ENCODE peak calls at places on chromosomes 16 and 17, in eight cellular contexts. L is left lung, J is tibial artery, M is cardiac muscle cell, C is suprapubic skin, K is hepatocyte, X is mammary epithelial cell, Q is GM23338. O is an unnamed sample.
A peak's percentile ranks its signal among the peaks of the same experiment; 100 is the strongest.

GRCh38 chr17:63740464-63741181 is 976 bp downstream of the STRADA start:
- DNase-seq in K (peak; percentile 12), C (no peak), J (no peak), L (no peak), Q (no peak), X (peak; percentile 34), M (peak; percentile 6), O (no peak)

GRCh38 chr17:10798332-10798749 is 5.6 kb downstream of the TMEM238L start:
- DNase-seq in Q (no peak), M (peak; percentile 17), K (no peak), J (no peak), C (no peak), L (no peak), X (no peak), O (no peak)

GRCh38 chr16:35102780-35103403 is 1643.5 kb downstream of the TP53TG3F start:
- DNase-seq in Q (peak; percentile 16), J (no peak), X (no peak), L (no peak), C (no peak), M (no peak), K (no peak), O (no peak)

GRCh38 chr17:50268040-50268439 is 6.2 kb upstream of the TMEM92 start:
- DNase-seq in K (peak; percentile 3), Q (no peak), L (no peak), X (no peak), C (no peak), J (no peak), M (no peak), O (no peak)

GRCh38 chr16:27436921-27437650 is 35.1 kb downstream of the IL21R start:
- DNase-seq in X (no peak), J (no peak), C (peak; percentile 40), K (no peak), Q (no peak), M (no peak), L (peak; percentile 24), O (no peak)

GRCh38 chr17:29060475-29060874 is 17.5 kb downstream of the PIPOX start:
- DNase-seq in J (no peak), L (no peak), Q (no peak), K (no peak), M (peak; percentile 39), X (no peak), C (no peak), O (no peak)

GRCh38 chr17:76640550-76641380 is 2.8 kb downstream of the ST6GALNAC1 start:
- DNase-seq in K (no peak), M (peak; percentile 52), Q (no peak), C (no peak), J (no peak), L (no peak), X (no peak), O (no peak)

GRCh38 chr16:9047689-9048301 is 43.6 kb upstream of the HAPSTR1 start:
- DNase-seq in M (peak; percentile 100), J (peak; percentile 96), Q (peak; percentile 86), L (peak; percentile 90), K (peak; percentile 96), C (peak; percentile 88), X (peak; percentile 95), O (peak; percentile 73)

GRCh38 chr16:63361032-63361624 is 1324.9 kb upstream of the CDH8 start:
- DNase-seq in X (peak; percentile 28), Q (peak; percentile 75), J (no peak), K (peak; percentile 68), L (no peak), M (peak; percentile 73), C (no peak), O (peak; percentile 25)

GRCh38 chr17:7336240-7337175 is at the start of gene ACAP1:
- DNase-seq in X (no peak), J (no peak), Q (peak; percentile 90), L (peak; percentile 72), K (no peak), C (peak; percentile 76), M (no peak), O (no peak)

GRCh38 chr17:3944485-3945388 is 19.5 kb downstream of the ATP2A3 start:
- DNase-seq in M (peak; percentile 65), X (no peak), K (peak; percentile 92), Q (peak; percentile 93), C (no peak), L (no peak), J (peak; percentile 49), O (no peak)

GRCh38 chr16:66902648-66903543 is 15.8 kb downstream of the CDH16 start:
- DNase-seq in J (no peak), K (no peak), L (no peak), M (no peak), Q (no peak), X (no peak), C (no peak), O (no peak)

GRCh38 chr16:68234188-68235104 is 1.5 kb downstream of the ESRP2 start:
- DNase-seq in J (no peak), X (peak; percentile 76), Q (peak; percentile 71), C (peak; percentile 83), M (no peak), K (peak; percentile 93), L (peak; percentile 90), O (no peak)

GRCh38 chr16:49748322-49748721 is 107.6 kb downstream of the ZNF423 start:
- DNase-seq in J (no peak), K (peak; percentile 70), X (no peak), L (no peak), C (no peak), M (peak; percentile 55), Q (no peak), O (no peak)

GRCh38 chr17:75428775-75429469 is 23.4 kb upstream of the GRB2 start:
- DNase-seq in J (no peak), K (peak; percentile 66), M (peak; percentile 63), Q (no peak), L (no peak), C (no peak), X (peak; percentile 60), O (no peak)

GRCh38 chr16:88406096-88407041 is 23.6 kb downstream of the ZNF469 start:
- DNase-seq in C (no peak), K (no peak), M (no peak), Q (peak; percentile 43), J (no peak), X (no peak), L (no peak), O (no peak)

GRCh38 chr17:48051706-48052486 is 3.7 kb downstream of the NFE2L1 start:
- DNase-seq in K (peak; percentile 78), X (peak; percentile 73), J (peak; percentile 81), Q (peak; percentile 43), L (no peak), C (no peak), M (peak; percentile 99), O (no peak)

GRCh38 chr17:50547736-50548083 is 736 bp downstream of the SPATA20 start:
- DNase-seq in J (no peak), M (no peak), C (no peak), X (no peak), L (peak; percentile 40), Q (no peak), K (no peak), O (no peak)

GRCh38 chr16:77064037-77064436 is 127.0 kb upstream of the MON1B start:
- DNase-seq in Q (peak; percentile 12), K (no peak), C (no peak), J (no peak), L (no peak), X (no peak), M (no peak), O (no peak)

GRCh38 chr17:51435641-51436091 is 175.3 kb downstream of the UTP18 start:
- DNase-seq in Q (peak; percentile 79), K (peak; percentile 84), M (peak; percentile 24), C (no peak), X (no peak), J (no peak), L (peak; percentile 41), O (peak; percentile 33)

GRCh38 chr16:3484328-3485096 is 10.8 kb downstream of the C16orf90 start:
- DNase-seq in M (no peak), K (no peak), C (no peak), X (no peak), Q (no peak), L (no peak), J (no peak), O (no peak)

DNA sequence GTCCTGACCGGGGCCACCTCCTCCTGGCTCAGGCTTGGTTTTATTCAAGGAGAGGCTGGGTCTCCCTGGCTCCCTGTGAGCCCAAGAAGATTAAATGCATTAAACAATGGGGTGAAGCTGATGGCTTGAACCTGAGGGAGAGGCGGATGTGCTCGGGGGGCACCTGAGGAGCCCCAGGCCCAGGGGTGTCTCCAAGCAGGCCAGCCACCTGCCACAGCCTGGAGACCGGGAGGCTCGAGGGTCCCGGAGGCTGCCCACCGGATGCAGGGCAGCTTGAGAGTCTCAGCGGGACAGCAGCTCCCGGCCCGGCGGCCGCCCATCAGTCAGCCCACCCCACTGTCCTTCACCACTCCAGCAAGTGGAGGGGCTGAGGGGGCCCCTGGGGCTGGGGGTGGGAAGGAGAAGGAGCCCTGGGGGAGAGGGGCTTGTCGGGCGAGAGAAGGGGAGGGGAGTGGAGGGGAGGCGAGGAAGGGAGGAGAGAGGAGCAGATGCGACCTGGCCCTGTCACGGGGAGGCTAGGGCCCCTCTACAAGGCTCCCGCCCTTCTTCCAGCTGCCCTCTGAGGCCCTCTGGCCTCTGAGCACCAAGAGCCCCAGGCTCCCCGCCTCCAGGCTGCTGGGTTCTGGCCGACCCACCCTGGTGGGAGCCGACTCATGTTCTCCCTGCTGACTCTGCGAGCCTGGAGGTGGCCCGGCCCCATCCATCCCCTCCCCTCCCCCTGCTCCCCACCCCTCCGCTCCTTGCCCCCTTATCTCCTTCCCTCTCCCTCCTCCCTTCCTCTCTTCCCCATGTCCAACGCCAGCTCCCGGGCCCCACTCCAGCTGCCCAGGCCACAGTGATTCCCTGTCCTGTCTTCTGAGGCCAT is 13.2 kb downstream of the CD7 start:
- DNase-seq in J (no peak), K (peak; percentile 68), C (no peak), X (no peak), L (no peak), Q (no peak), M (peak; percentile 73), O (no peak)
- H3K36me3 ChIP-seq in J (no peaks in the 10 kb centered on the region), K (no peaks in the 10 kb centered on the region), C (no peaks in the 10 kb centered on the region), X (no peaks in the 10 kb centered on the region), L (no peaks in the 10 kb centered on the region), Q (no peaks in the 10 kb centered on the region), M (no peaks in the 10 kb centered on the region), O (no peaks in the 10 kb centered on the region)

GRCh38 chr16:11686713-11687112 is 18.5 kb downstream of the SNN start:
- DNase-seq in L (no peak), C (no peak), X (no peak), J (no peak), Q (no peak), M (no peak), K (no peak), O (no peak)
- H3K4me1 ChIP-seq in L (peaks cover 16% of the 10 kb centered on the region), C (peaks cover 9% of the 10 kb centered on the region), X (peaks cover 19% of the 10 kb centered on the region), J (no peaks in the 10 kb centered on the region), Q (peaks cover 4% of the 10 kb centered on the region), M (no peaks in the 10 kb centered on the region), K (no peaks in the 10 kb centered on the region), O (no peaks in the 10 kb centered on the region)

DNA sequence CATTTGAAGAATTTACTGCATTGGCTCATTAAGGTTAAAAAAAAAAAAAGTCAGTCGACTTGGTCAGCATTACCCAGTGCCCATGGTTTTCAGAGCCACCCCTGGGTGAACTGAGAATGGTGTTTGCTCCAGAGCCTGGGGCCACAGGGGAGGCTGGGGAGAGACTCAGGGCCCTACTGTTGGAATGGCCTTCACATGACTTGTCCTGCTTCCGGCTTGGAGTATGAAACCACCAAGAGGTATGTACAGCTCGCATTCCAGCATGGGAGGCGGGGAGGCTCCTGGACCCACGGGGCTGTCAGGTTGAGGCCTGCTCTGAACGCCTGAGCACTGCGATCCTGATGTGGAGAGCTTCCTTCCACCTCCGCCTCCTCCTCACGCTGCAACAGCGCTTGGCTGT is 36.8 kb downstream of the MSI2 start:
- DNase-seq in Q (no peak), J (no peak), M (no peak), L (no peak), K (peak; percentile 62), C (no peak), X (peak; percentile 92), O (no peak)
- H3K36me3 ChIP-seq in Q (peaks cover 3% of the 10 kb centered on the region), J (peaks cover 2% of the 10 kb centered on the region), M (peaks cover 2% of the 10 kb centered on the region), L (no peaks in the 10 kb centered on the region), K (peaks cover 5% of the 10 kb centered on the region), C (peaks cover under 1% of the 10 kb centered on the region), X (peaks cover 4% of the 10 kb centered on the region), O (no peaks in the 10 kb centered on the region)

GRCh38 chr16:54284931-54285413 is 1.6 kb downstream of the IRX3 start:
- DNase-seq in Q (peak; percentile 38), C (peak; percentile 76), J (no peak), K (no peak), M (peak; percentile 18), X (peak; percentile 54), L (no peak), O (no peak)
- H3K4me1 ChIP-seq in Q (peaks cover 25% of the 10 kb centered on the region), C (peaks cover 29% of the 10 kb centered on the region), J (no peaks in the 10 kb centered on the region), K (peaks cover 42% of the 10 kb centered on the region), M (peaks cover 10% of the 10 kb centered on the region), X (peaks cover 34% of the 10 kb centered on the region), L (no peaks in the 10 kb centered on the region), O (peaks cover 5% of the 10 kb centered on the region)

O was measured in iPS DF 6.9.